ENCODE peak calls at places on chromosomes 13 and 19, in four cellular contexts. P is activated CD4-positive, alpha-beta T cell treated with anti-CD3 and anti-CD28 coated beads, Interleukin-2, amount 50 U/mL, for 48 hours; W is NK-92 treated with Interleukin-12 subunit alpha and Interleukin-12 subunit beta, amount 100 ng/mL, for 24 hours; A is left ventricle myocardium superior. S is an unnamed sample.

GRCh38 chr13:113027095-113027494 is 58.1 kb downstream of the MCF2L start:
- DNase-seq in P (no peak), W (no peak), A (no peak), S (no peak)

GRCh38 chr19:7701654-7702457 is at the start of gene FCER2:
- DNase-seq in P (no peak), W (no peak), A (no peak), S (peak; percentile 85)

GRCh38 chr19:49214701-49215100 is 57.1 kb downstream of the TRPM4 start:
- DNase-seq in P (no peak), W (no peak), A (no peak), S (peak; percentile 18)

GRCh38 chr13:85379433-85379832 is 419.8 kb downstream of the SLITRK6 start:
- DNase-seq in P (no peak), W (no peak), A (no peak), S (no peak)

GRCh38 chr13:84917252-84917878 is 881.9 kb downstream of the SLITRK6 start:
- DNase-seq in P (no peak), W (no peak), A (no peak), S (no peak)

GRCh38 chr13:36131215-36131930 is at the start of gene DCLK1:
- DNase-seq in P (no peak), W (no peak), A (peak; percentile 88), S (no peak)

GRCh38 chr19:45640849-45641273 is 1.7 kb upstream of the EML2 start:
- DNase-seq in P (peak; percentile 75), W (peak; percentile 79), A (no peak), S (peak; percentile 83)

GRCh38 chr13:86185636-86186035 is 386.4 kb upstream of the SLITRK6 start:
- DNase-seq in P (no peak), W (no peak), A (no peak), S (no peak)

GRCh38 chr13:106118996-106119395 is 416.5 kb downstream of the EFNB2 start:
- DNase-seq in P (no peak), W (no peak), A (no peak), S (no peak)

GRCh38 chr13:106036870-106037269 is 498.6 kb downstream of the EFNB2 start:
- DNase-seq in P (no peak), W (no peak), A (no peak), S (no peak)

GRCh38 chr13:108463365-108463764 is 166.0 kb upstream of the MYO16 start:
- DNase-seq in P (no peak), W (no peak), A (no peak), S (no peak)

GRCh38 chr13:51818771-51819511 is 15.0 kb upstream of the DHRS12 start:
- DNase-seq in P (peak; percentile 71), W (no peak), A (no peak), S (no peak)

GRCh38 chr13:45119469-45119989 is 781 bp upstream of the GTF2F2 start:
- DNase-seq in P (peak; percentile 50), W (no peak), A (no peak), S (no peak)

GRCh38 chr19:572891-573825 is 762 bp downstream of the BSG start:
- DNase-seq in P (no peak), W (no peak), A (peak; percentile 67), S (peak; percentile 91)

GRCh38 chr19:42313096-42313839 is at the start of gene TMEM145:
- DNase-seq in P (peak; percentile 40), W (no peak), A (peak; percentile 61), S (no peak)

GRCh38 chr13:50636007-50636704 is 207.3 kb downstream of the DLEU7 start:
- DNase-seq in P (no peak), W (no peak), A (no peak), S (no peak)

GRCh38 chr19:29092712-29093552 is 120.0 kb downstream of the UQCRFS1 start:
- DNase-seq in P (no peak), W (no peak), A (no peak), S (no peak)

S was measured in spleen.